ENCODE peak calls at places on chromosomes 5 and 9, in six cellular contexts. T is NCI-H1436; M is activated CD4-positive, alpha-beta T cell treated with anti-CD3 and anti-CD28 coated beads for 1 hour; O is left ventricle myocardium superior; A is HTR-8/SVneo; R is WTC11. I is an unnamed sample.

GRCh38 chr5:28500511-28500910 is 1462.1 kb upstream of the CDH9 start:
- DNase-seq in M (no peak), O (no peak), R (no peak), T (no peak), A (no peak), I (no peak)

GRCh38 chr5:125549322-125549871 is 803.0 kb upstream of the ZNF608 start:
- DNase-seq in M (no peak), T (no peak), A (no peak), R (no peak), O (no peak), I (no peak)

GRCh38 chr9:127505396-127506116 is 54.2 kb downstream of the LRSAM1 start:
- DNase-seq in M (no peak), A (peak), R (peak), O (no peak), T (no peak), I (peak)

GRCh38 chr5:143359869-143360268 is 43.6 kb downstream of the NR3C1 start:
- DNase-seq in A (no peak), R (no peak), O (no peak), T (no peak), M (no peak), I (no peak)

GRCh38 chr5:2762744-2763532 is 11.5 kb upstream of the IRX2 start:
- DNase-seq in A (no peak), O (no peak), M (no peak), R (no peak), T (no peak), I (no peak)

GRCh38 chr9:107235765-107236442 is 47.2 kb upstream of the RAD23B start:
- DNase-seq in T (no peak), M (no peak), O (no peak), R (no peak), A (no peak), I (no peak)

GRCh38 chr9:38650564-38650963 is 30.2 kb upstream of the ANKRD18A start:
- DNase-seq in R (no peak), O (no peak), A (no peak), M (no peak), T (no peak), I (no peak)

GRCh38 chr9:841371-842209 is at the start of gene DMRT1:
- DNase-seq in O (no peak), T (no peak), M (no peak), R (peak), A (no peak), I (no peak)

GRCh38 chr9:123611228-123611627 is 255.2 kb downstream of the CRB2 start:
- DNase-seq in T (no peak), O (no peak), R (no peak), M (no peak), A (no peak), I (no peak)

GRCh38 chr9:122445155-122445749 is 32.5 kb downstream of the OR1J1 start:
- DNase-seq in O (no peak), R (no peak), A (no peak), T (no peak), M (no peak), I (no peak)

GRCh38 chr5:144202072-144202471 is 31.4 kb downstream of the KCTD16 start:
- DNase-seq in O (no peak), R (no peak), A (no peak), M (no peak), T (no peak), I (no peak)

GRCh38 chr5:115392611-115393010 is 96.2 kb upstream of the CCDC112 start:
- DNase-seq in T (no peak), R (no peak), M (no peak), A (no peak), O (no peak), I (no peak)

GRCh38 chr9:125355601-125356000 is 94.0 kb downstream of the GAPVD1 start:
- DNase-seq in T (no peak), O (no peak), R (no peak), M (no peak), A (no peak), I (no peak)

GRCh38 chr5:17123785-17124184 is 93.6 kb upstream of the BASP1 start:
- DNase-seq in T (no peak), O (no peak), A (no peak), M (no peak), R (no peak), I (peak)